ENCODE peak calls at places on chromosomes 1 and 21, in nine cellular contexts. C is CD8-positive, alpha-beta memory T cell; P is osteocyte; A is activated T-cell treated with anti-CD3 and anti-CD28 coated beads, Interleukin-2, amount 50 U/mL, for 1 hour; Y is right cardiac atrium; D is hippocampal formation; K is natural killer cell; Q is H9; I is stimulated activated CD4-positive, alpha-beta T cell treated with anti-CD3 and anti-CD28 coated beads, Interleukin-4, amount 100 ng/mL, for 4 hours. O is an unnamed sample.
A peak's percentile ranks its signal among the peaks of the same experiment; 100 is the strongest.

GRCh38 chr21:26169061-26169610 is 1.4 kb downstream of the APP start:
- DNase-seq in P (no peak), K (no peak), C (no peak), I (peak; percentile 22), Y (peak; percentile 57), Q (peak; percentile 39), D (peak; percentile 71), A (no peak), O (peak; percentile 66)

GRCh38 chr1:45769261-45769932 is 18.9 kb upstream of the IPP start:
- DNase-seq in P (no peak), Y (no peak), Q (peak; percentile 34), D (no peak), K (no peak), C (no peak), A (no peak), I (no peak), O (no peak)

GRCh38 chr1:104082221-104082620 is 332.5 kb downstream of the AMY1C start:
- DNase-seq in C (no peak), Q (no peak), Y (no peak), I (no peak), P (no peak), D (no peak), K (no peak), A (no peak), O (no peak)

GRCh38 chr1:156006666-156007376 is 13.9 kb downstream of the SSR2 start:
- DNase-seq in D (no peak), Q (no peak), K (no peak), C (no peak), Y (no peak), I (no peak), P (no peak), A (no peak), O (no peak)

GRCh38 chr1:97640677-97641076 is 280.2 kb downstream of the DPYD start:
- DNase-seq in P (no peak), D (no peak), C (no peak), Y (no peak), Q (no peak), I (no peak), A (no peak), K (no peak), O (no peak)

GRCh38 chr1:169367096-169367685 is 406 bp downstream of the NME7 start:
- DNase-seq in K (no peak), P (no peak), A (no peak), C (no peak), Y (peak; percentile 16), I (no peak), Q (no peak), D (no peak), O (no peak)

GRCh38 chr1:202009326-202010031 is 908 bp upstream of the ELF3 start:
- DNase-seq in C (peak; percentile 35), A (peak; percentile 52), Y (peak; percentile 63), I (peak; percentile 40), P (peak; percentile 92), D (peak; percentile 58), Q (peak; percentile 81), K (peak; percentile 35), O (peak; percentile 65)

GRCh38 chr1:203692565-203693470 is 66.2 kb downstream of the ATP2B4 start:
- DNase-seq in Q (no peak), A (no peak), D (no peak), C (no peak), K (no peak), I (no peak), P (peak; percentile 91), Y (peak; percentile 92), O (peak; percentile 32)

GRCh38 chr1:234230414-234230862 is 142.8 kb upstream of the COA6 start:
- DNase-seq in C (no peak), K (no peak), D (no peak), Q (no peak), Y (no peak), P (no peak), A (no peak), I (no peak), O (no peak)

GRCh38 chr1:248231117-248231516 is at the start of gene OR2M4:
- DNase-seq in Q (no peak), P (no peak), K (no peak), A (no peak), D (no peak), I (no peak), C (no peak), Y (no peak), O (no peak)

GRCh38 chr1:245056913-245057312 is 97.9 kb upstream of the KIF26B start:
- DNase-seq in D (no peak), C (no peak), P (no peak), K (no peak), Y (no peak), A (no peak), Q (no peak), I (no peak), O (no peak)

GRCh38 chr1:41640756-41641482 is 156.4 kb upstream of the EDN2 start:
- DNase-seq in P (no peak), Q (no peak), K (no peak), A (no peak), D (no peak), C (no peak), Y (peak; percentile 14), I (no peak), O (no peak)

GRCh38 chr1:8818325-8818775 is 910 bp upstream of the RERE start:
- DNase-seq in A (no peak), P (no peak), Y (no peak), Q (no peak), D (peak; percentile 5), I (no peak), K (no peak), C (no peak), O (no peak)

GRCh38 chr1:242435200-242435599 is 89.3 kb downstream of the PLD5 start:
- DNase-seq in Y (no peak), I (no peak), A (no peak), D (no peak), P (no peak), C (no peak), Q (no peak), K (no peak), O (no peak)

GRCh38 chr1:119324198-119324597 is 44.4 kb upstream of the HAO2 start:
- DNase-seq in A (no peak), Q (no peak), Y (no peak), C (no peak), I (no peak), D (no peak), P (no peak), K (no peak), O (no peak)

GRCh38 chr1:82464362-82464931 is 663.7 kb downstream of the ADGRL2 start:
- DNase-seq in C (no peak), D (no peak), Q (no peak), Y (no peak), I (no peak), A (no peak), K (no peak), P (no peak), O (peak; percentile 22)

GRCh38 chr1:51284487-51284954 is 45.8 kb downstream of the TTC39A start:
- DNase-seq in I (no peak), Y (no peak), Q (no peak), P (peak; percentile 21), K (no peak), A (no peak), D (no peak), C (no peak), O (no peak)

GRCh38 chr1:150320667-150320978 is 710 bp upstream of the PRPF3 start:
- DNase-seq in A (no peak), Q (no peak), K (no peak), D (no peak), I (no peak), Y (no peak), P (no peak), C (no peak), O (no peak)

GRCh38 chr1:9842073-9842711 is 18.4 kb upstream of the CLSTN1 start:
- DNase-seq in K (no peak), A (no peak), Q (no peak), P (no peak), Y (no peak), I (no peak), D (no peak), C (no peak), O (no peak)

GRCh38 chr1:51734899-51735745 is 118.2 kb downstream of the OSBPL9 start:
- DNase-seq in Q (no peak), A (no peak), K (no peak), I (no peak), Y (no peak), P (no peak), D (no peak), C (no peak), O (no peak)

GRCh38 chr1:204782118-204782700 is 88.5 kb upstream of the NFASC start:
- DNase-seq in K (no peak), Y (no peak), D (no peak), C (no peak), A (no peak), P (no peak), Q (no peak), I (no peak), O (no peak)

GRCh38 chr1:227922501-227923352 is 25.0 kb downstream of the WNT9A start:
- DNase-seq in K (no peak), Q (no peak), D (no peak), C (no peak), Y (no peak), P (no peak), I (no peak), A (no peak), O (no peak)

GRCh38 chr21:29267666-29268065 is 31.1 kb upstream of the BACH1 start:
- DNase-seq in A (no peak), Q (no peak), K (no peak), D (no peak), C (no peak), P (no peak), I (no peak), Y (no peak), O (no peak)

GRCh38 chr21:18228060-18228739 is 16.4 kb upstream of the CHODL start:
- DNase-seq in P (no peak), A (no peak), I (no peak), K (no peak), C (no peak), Y (peak; percentile 58), D (no peak), Q (no peak), O (no peak)

O was measured in Peyer's patch.